ENCODE peak calls at places on chromosomes 7 and 10, in six cellular contexts. N, X, Q, I, Z and U are unnamed samples. For H4K20me1, the result is how much of the 10 kb centered on the place peaks cover.

GRCh38 chr7:13778967-13779366 is 210.5 kb downstream of the ETV1 start:
- DNase-seq in N (peak), X (no peak), Q (no peak), I (no peak), Z (no peak), U (no peak)

GRCh38 chr10:126948355-126949160 is 43.3 kb downstream of the DOCK1 start:
- DNase-seq in N (no peak), X (no peak), Q (no peak), I (no peak), Z (no peak), U (no peak)

GRCh38 chr7:76505168-76506080 is 4.9 kb upstream of the UPK3B start:
- DNase-seq in N (no peak), X (no peak), Q (peak), I (no peak), Z (no peak), U (peak)

GRCh38 chr10:76868088-76868949 is 769.3 kb downstream of the KCNMA1 start:
- DNase-seq in N (no peak), X (no peak), Q (no peak), I (no peak), Z (no peak), U (no peak)

GRCh38 chr10:79346012-79346340 is 1.3 kb upstream of the PPIF start:
- DNase-seq in N (no peak), X (no peak), Q (no peak), I (no peak), Z (no peak), U (no peak)

GRCh38 chr10:7797582-7797981 is 9.6 kb downstream of the ATP5F1C start:
- DNase-seq in N (peak), X (no peak), Q (peak), I (no peak), Z (peak), U (no peak)

GRCh38 chr7:3300221-3300650 is 816 bp upstream of the SDK1 start:
- DNase-seq in N (no peak), X (no peak), Q (no peak), I (no peak), Z (no peak), U (peak)

GRCh38 chr7:41695661-41696322 is 7.1 kb downstream of the INHBA start:
- DNase-seq in N (no peak), X (no peak), Q (no peak), I (no peak), Z (no peak), U (no peak)

GRCh38 chr10:13356392-13356791 is 8.3 kb upstream of the SEPHS1 start:
- DNase-seq in N (no peak), X (no peak), Q (no peak), I (no peak), Z (no peak), U (no peak)

GRCh38 chr7:134515569-134516468 is 11.5 kb upstream of the AKR1B10 start:
- DNase-seq in N (peak), X (no peak), Q (no peak), I (no peak), Z (peak), U (no peak)

GRCh38 chr10:110972231-110973134 is 53.1 kb downstream of the SHOC2 start:
- DNase-seq in N (no peak), X (no peak), Q (no peak), I (no peak), Z (no peak), U (no peak)
- H4K20me1 ChIP-seq in N (under half), X (under half), Q (under half), I (under half), Z (under half), U (under half)

DNA sequence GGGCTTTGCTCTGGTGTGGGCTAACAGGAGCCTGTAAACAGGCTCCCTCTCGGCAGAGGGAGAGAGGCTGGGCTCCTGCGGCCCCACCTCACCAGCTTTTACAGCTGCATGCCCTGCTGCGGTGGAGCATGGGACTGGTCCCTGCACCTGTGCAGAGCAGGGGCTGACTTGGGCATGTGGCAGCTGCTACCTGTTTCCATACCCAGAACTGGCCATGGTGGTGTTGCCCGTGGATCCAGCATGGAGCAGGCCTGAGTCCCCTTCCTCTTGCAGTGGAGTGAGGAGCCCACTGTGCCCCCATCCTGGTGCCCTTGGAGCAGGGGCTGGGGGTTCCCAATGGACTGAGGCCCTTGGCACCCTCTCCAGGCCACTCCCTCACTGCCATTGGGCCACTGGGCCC is 91.9 kb upstream of the MGMT start:
- DNase-seq in N (no peak), X (no peak), Q (no peak), I (no peak), Z (no peak), U (no peak)
- TF ChIP-seq POLR2AphosphoS5 in N (no peak), X (no peak), Q (no peak), I (no peak), Z (no peak), U (no peak)

GRCh38 chr7:55019329-55019690 is 493 bp downstream of the EGFR start:
- DNase-seq in N (no peak), X (no peak), Q (no peak), I (no peak), Z (peak), U (peak)
- H3K4me3 ChIP-seq in N (peak), X (peak), Q (no peak), I (no peak), Z (peak), U (peak)

GRCh38 chr10:132562916-132563456 is 25.4 kb downstream of the INPP5A start:
- DNase-seq in N (no peak), X (no peak), Q (no peak), I (no peak), Z (no peak), U (no peak)
- H4K20me1 ChIP-seq in N (under half), X (under half), Q (under half), I (under half), Z (under half), U (under half)

GRCh38 chr10:21722209-21722608 is 188.2 kb downstream of the MLLT10 start:
- DNase-seq in N (no peak), X (no peak), Q (no peak), I (no peak), Z (no peak), U (no peak)
- TF ChIP-seq POLR2AphosphoS5 in N (no peak), X (no peak), Q (no peak), I (no peak), Z (no peak), U (no peak)

GRCh38 chr10:78177431-78178185 is 143.9 kb downstream of the RPS24 start:
- DNase-seq in N (no peak), X (no peak), Q (no peak), I (no peak), Z (no peak), U (no peak)
- H3K4me3 ChIP-seq in N (no peak), X (no peak), Q (no peak), I (no peak), Z (no peak), U (no peak)